ENCODE peak calls at places on chromosomes 7 and 10, in eight cellular contexts. One of them, this sample, is unnamed.

GRCh38 chr10:25682203-25682950 is 251.7 kb upstream of the MYO3A start:
- DNase-seq in lower lobe of right lung: no peak
- DNase-seq in endothelial cell of umbilical vein: peak
- DNase-seq in RWPE2: no peak
- DNase-seq in OCI-LY7: no peak
- DNase-seq in AG04450: no peak
- DNase-seq in osteocyte: no peak
- DNase-seq in upper lobe of left lung: no peak
- DNase-seq in this sample: no peak

GRCh38 chr7:149635561-149636329 is 137.6 kb downstream of the ZNF467 start:
- DNase-seq in lower lobe of right lung: no peak
- DNase-seq in endothelial cell of umbilical vein: no peak
- DNase-seq in RWPE2: no peak
- DNase-seq in OCI-LY7: no peak
- DNase-seq in AG04450: no peak
- DNase-seq in osteocyte: peak
- DNase-seq in upper lobe of left lung: no peak
- DNase-seq in this sample: no peak

GRCh38 chr7:22853674-22854157 is 31.1 kb upstream of the TOMM7 start:
- DNase-seq in lower lobe of right lung: no peak
- DNase-seq in endothelial cell of umbilical vein: peak
- DNase-seq in RWPE2: no peak
- DNase-seq in OCI-LY7: peak
- DNase-seq in AG04450: no peak
- DNase-seq in osteocyte: no peak
- DNase-seq in upper lobe of left lung: no peak
- DNase-seq in this sample: peak

GRCh38 chr10:20372748-20373147 is 524.4 kb downstream of the NEBL start:
- DNase-seq in lower lobe of right lung: no peak
- DNase-seq in endothelial cell of umbilical vein: no peak
- DNase-seq in RWPE2: no peak
- DNase-seq in OCI-LY7: no peak
- DNase-seq in AG04450: no peak
- DNase-seq in osteocyte: no peak
- DNase-seq in upper lobe of left lung: no peak
- DNase-seq in this sample: no peak

GRCh38 chr7:71682841-71683341 is 550.9 kb downstream of the GALNT17 start:
- DNase-seq in lower lobe of right lung: no peak
- DNase-seq in endothelial cell of umbilical vein: no peak
- DNase-seq in RWPE2: no peak
- DNase-seq in OCI-LY7: no peak
- DNase-seq in AG04450: no peak
- DNase-seq in osteocyte: no peak
- DNase-seq in upper lobe of left lung: no peak
- DNase-seq in this sample: no peak

GRCh38 chr10:91163269-91163708 is 57.2 kb upstream of the PCGF5 start:
- DNase-seq in lower lobe of right lung: peak
- DNase-seq in endothelial cell of umbilical vein: peak
- DNase-seq in RWPE2: peak
- DNase-seq in OCI-LY7: peak
- DNase-seq in AG04450: no peak
- DNase-seq in osteocyte: peak
- DNase-seq in upper lobe of left lung: peak
- DNase-seq in this sample: peak

GRCh38 chr10:124126139-124126538 is 32.7 kb upstream of the CHST15 start:
- DNase-seq in lower lobe of right lung: no peak
- DNase-seq in endothelial cell of umbilical vein: no peak
- DNase-seq in RWPE2: no peak
- DNase-seq in OCI-LY7: no peak
- DNase-seq in AG04450: no peak
- DNase-seq in osteocyte: no peak
- DNase-seq in upper lobe of left lung: no peak
- DNase-seq in this sample: no peak

GRCh38 chr10:43739171-43739570 is 90.5 kb upstream of the ZNF32 start:
- DNase-seq in lower lobe of right lung: no peak
- DNase-seq in endothelial cell of umbilical vein: no peak
- DNase-seq in RWPE2: no peak
- DNase-seq in OCI-LY7: no peak
- DNase-seq in AG04450: no peak
- DNase-seq in osteocyte: no peak
- DNase-seq in upper lobe of left lung: no peak
- DNase-seq in this sample: no peak

GRCh38 chr10:103512591-103513382 is 19.3 kb downstream of the NEURL1 start:
- DNase-seq in lower lobe of right lung: no peak
- DNase-seq in endothelial cell of umbilical vein: no peak
- DNase-seq in RWPE2: no peak
- DNase-seq in OCI-LY7: no peak
- DNase-seq in AG04450: no peak
- DNase-seq in osteocyte: no peak
- DNase-seq in upper lobe of left lung: peak
- DNase-seq in this sample: no peak

GRCh38 chr10:15305161-15305560 is 65.9 kb downstream of the FAM171A1 start:
- DNase-seq in lower lobe of right lung: no peak
- DNase-seq in endothelial cell of umbilical vein: no peak
- DNase-seq in RWPE2: no peak
- DNase-seq in OCI-LY7: no peak
- DNase-seq in AG04450: no peak
- DNase-seq in osteocyte: no peak
- DNase-seq in upper lobe of left lung: no peak
- DNase-seq in this sample: no peak

GRCh38 chr10:71270301-71270777 is 48.7 kb upstream of the SLC29A3 start:
- DNase-seq in lower lobe of right lung: no peak
- DNase-seq in endothelial cell of umbilical vein: peak
- DNase-seq in RWPE2: no peak
- DNase-seq in OCI-LY7: peak
- DNase-seq in AG04450: no peak
- DNase-seq in osteocyte: no peak
- DNase-seq in upper lobe of left lung: peak
- DNase-seq in this sample: peak

GRCh38 chr7:63900394-63901203 is 98.0 kb upstream of the ZNF722 start:
- DNase-seq in lower lobe of right lung: peak
- DNase-seq in endothelial cell of umbilical vein: no peak
- DNase-seq in RWPE2: no peak
- DNase-seq in OCI-LY7: no peak
- DNase-seq in AG04450: no peak
- DNase-seq in osteocyte: no peak
- DNase-seq in upper lobe of left lung: peak
- DNase-seq in this sample: no peak

GRCh38 chr10:35150335-35150734 is 23.7 kb downstream of the CREM start:
- DNase-seq in lower lobe of right lung: no peak
- DNase-seq in endothelial cell of umbilical vein: no peak
- DNase-seq in RWPE2: no peak
- DNase-seq in OCI-LY7: no peak
- DNase-seq in AG04450: no peak
- DNase-seq in osteocyte: no peak
- DNase-seq in upper lobe of left lung: no peak
- DNase-seq in this sample: no peak

GRCh38 chr7:105837765-105838241 is 38.6 kb downstream of the ATXN7L1 start:
- DNase-seq in lower lobe of right lung: peak
- DNase-seq in endothelial cell of umbilical vein: no peak
- DNase-seq in RWPE2: no peak
- DNase-seq in OCI-LY7: no peak
- DNase-seq in AG04450: no peak
- DNase-seq in osteocyte: no peak
- DNase-seq in upper lobe of left lung: peak
- DNase-seq in this sample: no peak

GRCh38 chr10:103679096-103679790 is 176.1 kb downstream of the SH3PXD2A start:
- DNase-seq in lower lobe of right lung: no peak
- DNase-seq in endothelial cell of umbilical vein: no peak
- DNase-seq in RWPE2: no peak
- DNase-seq in OCI-LY7: no peak
- DNase-seq in AG04450: no peak
- DNase-seq in osteocyte: no peak
- DNase-seq in upper lobe of left lung: no peak
- DNase-seq in this sample: peak

GRCh38 chr10:82150123-82150900 is 275.3 kb downstream of the NRG3 start:
- DNase-seq in lower lobe of right lung: peak
- DNase-seq in endothelial cell of umbilical vein: peak
- DNase-seq in RWPE2: no peak
- DNase-seq in OCI-LY7: peak
- DNase-seq in AG04450: no peak
- DNase-seq in osteocyte: no peak
- DNase-seq in upper lobe of left lung: peak
- DNase-seq in this sample: peak

DNA sequence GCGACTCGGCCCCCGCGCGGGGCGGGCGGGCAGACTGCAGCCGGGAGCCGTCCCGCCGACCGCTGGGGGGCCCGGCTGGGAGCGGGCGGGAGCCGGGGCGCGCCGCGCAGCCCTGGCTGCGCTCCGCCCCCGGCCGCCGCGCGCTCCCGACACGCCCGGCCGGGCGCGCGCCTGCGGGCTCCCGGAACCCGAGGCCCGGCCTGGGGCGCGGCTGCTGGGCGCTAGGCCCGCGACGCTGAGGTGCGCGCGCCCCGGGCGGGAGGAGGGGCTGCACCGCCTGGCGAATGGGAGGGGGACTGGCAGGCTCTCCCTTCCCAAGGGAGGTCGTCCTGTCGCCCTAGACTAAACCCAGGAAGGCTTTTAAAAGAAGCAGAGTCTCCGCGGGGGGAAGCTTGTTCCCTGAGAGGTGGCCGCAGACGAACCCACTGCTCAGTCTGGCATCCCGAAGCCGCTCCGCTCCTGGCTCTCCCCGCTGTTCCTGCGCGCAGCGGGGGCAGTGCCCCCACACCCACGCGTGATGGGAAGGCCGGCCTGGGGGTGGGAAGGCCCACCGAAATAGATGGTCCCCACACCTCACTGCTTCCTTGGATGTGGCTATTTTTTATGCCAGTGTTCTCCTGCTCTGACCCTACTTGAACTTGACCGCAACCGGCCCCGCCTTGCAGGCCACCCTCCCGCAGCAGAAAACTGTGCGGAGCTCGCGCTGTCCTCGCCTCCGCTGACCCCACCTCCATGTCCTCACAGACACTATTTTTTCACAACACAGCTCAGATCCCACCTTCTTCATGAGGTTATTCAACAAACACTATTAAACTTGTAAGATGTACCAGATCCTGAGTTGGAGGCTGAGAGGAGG is at the start of gene VOPP1:
- DNase-seq in lower lobe of right lung: peak
- DNase-seq in endothelial cell of umbilical vein: peak
- DNase-seq in RWPE2: no peak
- DNase-seq in OCI-LY7: peak
- DNase-seq in AG04450: no peak
- DNase-seq in osteocyte: no peak
- DNase-seq in upper lobe of left lung: peak
- DNase-seq in this sample: peak
- TF ChIP-seq CTCF in lower lobe of right lung: no peak
- TF ChIP-seq CTCF in endothelial cell of umbilical vein: no peak
- TF ChIP-seq CTCF in RWPE2: no peak
- TF ChIP-seq CTCF in OCI-LY7: no peak
- TF ChIP-seq CTCF in AG04450: no peak
- TF ChIP-seq CTCF in osteocyte: no peak
- TF ChIP-seq CTCF in upper lobe of left lung: no peak
- TF ChIP-seq CTCF in this sample: peak

GRCh38 chr10:128721851-128722250 is 595.6 kb upstream of the MKI67 start:
- DNase-seq in lower lobe of right lung: no peak
- DNase-seq in endothelial cell of umbilical vein: no peak
- DNase-seq in RWPE2: no peak
- DNase-seq in OCI-LY7: no peak
- DNase-seq in AG04450: no peak
- DNase-seq in osteocyte: no peak
- DNase-seq in upper lobe of left lung: no peak
- DNase-seq in this sample: no peak
- TF ChIP-seq CTCF in lower lobe of right lung: no peak
- TF ChIP-seq CTCF in endothelial cell of umbilical vein: no peak
- TF ChIP-seq CTCF in RWPE2: no peak
- TF ChIP-seq CTCF in OCI-LY7: no peak
- TF ChIP-seq CTCF in AG04450: no peak
- TF ChIP-seq CTCF in osteocyte: no peak
- TF ChIP-seq CTCF in upper lobe of left lung: no peak
- TF ChIP-seq CTCF in this sample: no peak

GRCh38 chr7:82018226-82018625 is 248.4 kb upstream of the HGF start:
- DNase-seq in lower lobe of right lung: no peak
- DNase-seq in endothelial cell of umbilical vein: no peak
- DNase-seq in RWPE2: no peak
- DNase-seq in OCI-LY7: no peak
- DNase-seq in AG04450: no peak
- DNase-seq in osteocyte: no peak
- DNase-seq in upper lobe of left lung: no peak
- DNase-seq in this sample: no peak

GRCh38 chr7:82015751-82016150 is 245.9 kb upstream of the HGF start:
- DNase-seq in lower lobe of right lung: no peak
- DNase-seq in endothelial cell of umbilical vein: no peak
- DNase-seq in RWPE2: no peak
- DNase-seq in OCI-LY7: no peak
- DNase-seq in AG04450: no peak
- DNase-seq in osteocyte: no peak
- DNase-seq in upper lobe of left lung: no peak
- DNase-seq in this sample: no peak

GRCh38 chr7:82020076-82020475 is 250.2 kb upstream of the HGF start:
- DNase-seq in lower lobe of right lung: no peak
- DNase-seq in endothelial cell of umbilical vein: no peak
- DNase-seq in RWPE2: no peak
- DNase-seq in OCI-LY7: no peak
- DNase-seq in AG04450: no peak
- DNase-seq in osteocyte: no peak
- DNase-seq in upper lobe of left lung: no peak
- DNase-seq in this sample: no peak

GRCh38 chr7:82019538-82019937 is 249.7 kb upstream of the HGF start:
- DNase-seq in lower lobe of right lung: no peak
- DNase-seq in endothelial cell of umbilical vein: no peak
- DNase-seq in RWPE2: no peak
- DNase-seq in OCI-LY7: no peak
- DNase-seq in AG04450: no peak
- DNase-seq in osteocyte: no peak
- DNase-seq in upper lobe of left lung: no peak
- DNase-seq in this sample: no peak

DNA sequence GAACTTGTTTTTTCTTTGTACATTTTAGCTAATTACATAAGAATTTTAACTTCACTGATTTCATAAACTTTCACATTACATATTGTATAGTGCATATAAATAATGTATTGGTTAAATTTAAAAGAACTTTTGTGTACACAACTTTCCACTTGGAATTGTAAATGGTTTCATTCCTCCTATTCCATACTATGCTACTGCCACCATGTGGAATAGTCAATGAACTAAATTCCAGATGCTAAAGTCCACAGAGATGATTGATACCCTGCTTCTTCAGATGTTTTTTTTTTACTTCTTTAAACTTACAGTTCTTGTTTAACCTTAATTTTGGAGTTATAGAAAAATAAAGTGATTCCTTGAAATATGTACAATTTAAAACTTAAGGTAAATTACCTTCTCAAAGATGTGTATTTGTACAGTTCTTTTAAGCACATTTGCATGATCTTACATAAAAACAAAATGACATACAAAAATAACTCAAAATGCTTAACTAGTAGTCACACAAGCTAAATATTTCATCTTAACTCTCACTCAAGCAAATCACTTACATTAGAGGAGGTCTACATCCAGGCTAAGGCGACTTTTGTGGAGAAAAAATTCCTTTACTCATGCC is 247.6 kb upstream of the HGF start:
- DNase-seq in lower lobe of right lung: no peak
- DNase-seq in endothelial cell of umbilical vein: peak
- DNase-seq in RWPE2: no peak
- DNase-seq in OCI-LY7: peak
- DNase-seq in AG04450: peak
- DNase-seq in osteocyte: no peak
- DNase-seq in upper lobe of left lung: no peak
- DNase-seq in this sample: no peak
- TF ChIP-seq CTCF in lower lobe of right lung: peak
- TF ChIP-seq CTCF in endothelial cell of umbilical vein: peak
- TF ChIP-seq CTCF in RWPE2: peak
- TF ChIP-seq CTCF in OCI-LY7: peak
- TF ChIP-seq CTCF in AG04450: peak
- TF ChIP-seq CTCF in osteocyte: peak
- TF ChIP-seq CTCF in upper lobe of left lung: no peak
- TF ChIP-seq CTCF in this sample: peak

GRCh38 chr7:1548438-1548831 is 7.6 kb downstream of the TMEM184A start:
- DNase-seq in lower lobe of right lung: no peak
- DNase-seq in endothelial cell of umbilical vein: no peak
- DNase-seq in RWPE2: no peak
- DNase-seq in OCI-LY7: no peak
- DNase-seq in AG04450: no peak
- DNase-seq in osteocyte: no peak
- DNase-seq in upper lobe of left lung: no peak
- DNase-seq in this sample: no peak
- TF ChIP-seq CTCF in lower lobe of right lung: no peak
- TF ChIP-seq CTCF in endothelial cell of umbilical vein: no peak
- TF ChIP-seq CTCF in RWPE2: no peak
- TF ChIP-seq CTCF in OCI-LY7: peak
- TF ChIP-seq CTCF in AG04450: no peak
- TF ChIP-seq CTCF in osteocyte: no peak
- TF ChIP-seq CTCF in upper lobe of left lung: no peak
- TF ChIP-seq CTCF in this sample: no peak